ENCODE peak calls at places on chromosomes 11 and 22, in eight cellular contexts. P, H, G, Y, M, Z, V and T are unnamed samples.

GRCh38 chr11:85821636-85822035 is 10.7 kb upstream of the SYTL2 start:
- DNase-seq in P (no peak), H (no peak), G (no peak), Y (no peak), M (no peak), Z (no peak), V (no peak), T (peak; percentile 77)

GRCh38 chr11:126929186-126930085 is 71.1 kb downstream of the KIRREL3 start:
- DNase-seq in P (no peak), H (no peak), G (no peak), Y (no peak), M (no peak), Z (no peak), V (no peak), T (peak; percentile 55)

GRCh38 chr11:78432058-78432515 is 14.5 kb upstream of the GAB2 start:
- DNase-seq in P (no peak), H (no peak), G (no peak), Y (no peak), M (peak; percentile 17), Z (peak; percentile 46), V (peak; percentile 14), T (peak; percentile 19)

GRCh38 chr11:11155962-11156815 is 196.9 kb downstream of the CSNK2A3 start:
- DNase-seq in P (peak; percentile 23), H (no peak), G (no peak), Y (no peak), M (peak; percentile 36), Z (peak; percentile 69), V (peak; percentile 51), T (peak; percentile 13)

GRCh38 chr11:87769626-87770025 is 405.6 kb downstream of the RAB38 start:
- DNase-seq in P (no peak), H (no peak), G (no peak), Y (no peak), M (no peak), Z (no peak), V (no peak), T (no peak)

GRCh38 chr11:116852261-116853125 is 15.1 kb upstream of the APOA1 start:
- DNase-seq in P (no peak), H (no peak), G (peak; percentile 58), Y (no peak), M (no peak), Z (no peak), V (no peak), T (peak; percentile 32)

GRCh38 chr11:45095691-45096010 is 50.8 kb upstream of the PRDM11 start:
- DNase-seq in P (no peak), H (no peak), G (no peak), Y (no peak), M (no peak), Z (no peak), V (no peak), T (no peak)

GRCh38 chr11:121578216-121579063 is 125.7 kb upstream of the SORL1-AS1 start:
- DNase-seq in P (no peak), H (no peak), G (no peak), Y (no peak), M (no peak), Z (no peak), V (no peak), T (no peak)

GRCh38 chr11:6574816-6575715 is 28.4 kb downstream of the RRP8 start:
- DNase-seq in P (no peak), H (no peak), G (no peak), Y (no peak), M (no peak), Z (no peak), V (no peak), T (no peak)

GRCh38 chr11:1198766-1199688 is 23.8 kb upstream of the MUC5B start:
- DNase-seq in P (no peak), H (peak; percentile 45), G (peak; percentile 53), Y (no peak), M (no peak), Z (no peak), V (no peak), T (no peak)

GRCh38 chr22:40679249-40679963 is at the start of gene MCHR1:
- DNase-seq in P (no peak), H (peak; percentile 82), G (no peak), Y (no peak), M (no peak), Z (peak; percentile 7), V (no peak), T (no peak)

GRCh38 chr11:85941380-85941973 is 86.3 kb downstream of the CCDC83 start:
- DNase-seq in P (peak; percentile 44), H (no peak), G (peak; percentile 74), Y (no peak), M (peak; percentile 22), Z (peak; percentile 36), V (peak; percentile 40), T (peak; percentile 60)